ENCODE peak calls at places on chromosomes 5 and 9, in seven cellular contexts. E is GM23338; U is tibial nerve; T is colonic mucosa; O is uterus; H is CD8-positive, alpha-beta memory T cell; Q is heart left ventricle. S is an unnamed sample. For H3K27me3, the result is how much of the 10 kb centered on the place peaks cover.

GRCh38 chr9:116223926-116224325 is 70.3 kb downstream of the PAPPA start:
- DNase-seq in E (no peak), U (no peak), T (no peak), O (no peak), H (no peak), Q (no peak), S (no peak)

GRCh38 chr9:6506571-6506970 is 93.6 kb downstream of the UHRF2 start:
- DNase-seq in E (no peak), U (no peak), T (no peak), O (no peak), H (no peak), Q (no peak), S (no peak)

GRCh38 chr5:181050016-181050415 is 9.9 kb downstream of the BTNL9 start:
- DNase-seq in E (no peak), U (no peak), T (no peak), O (no peak), H (no peak), Q (no peak), S (no peak)

GRCh38 chr5:42813533-42813932 is 1.8 kb upstream of the SELENOP start:
- DNase-seq in E (peak), U (no peak), T (no peak), O (peak), H (no peak), Q (no peak), S (no peak)

GRCh38 chr5:113187879-113188278 is 211.3 kb downstream of the DCP2 start:
- DNase-seq in E (no peak), U (no peak), T (no peak), O (no peak), H (no peak), Q (no peak), S (no peak)

GRCh38 chr9:88106492-88106891 is 31.8 kb downstream of the SPATA31C2 start:
- DNase-seq in E (peak), U (peak), T (peak), O (peak), H (no peak), Q (no peak), S (no peak)

GRCh38 chr9:3875371-3876132 is 349.8 kb upstream of the RFX3 start:
- DNase-seq in E (no peak), U (no peak), T (no peak), O (no peak), H (no peak), Q (no peak), S (no peak)

GRCh38 chr5:76742586-76742985 is 26.7 kb downstream of the F2R start:
- DNase-seq in E (no peak), U (no peak), T (no peak), O (no peak), H (no peak), Q (no peak), S (no peak)

GRCh38 chr5:116788851-116789403 is 214.3 kb upstream of the SEMA6A start:
- DNase-seq in E (no peak), U (no peak), T (no peak), O (no peak), H (no peak), Q (no peak), S (no peak)

GRCh38 chr5:132142459-132142858 is 68.9 kb downstream of the CSF2 start:
- DNase-seq in E (no peak), U (no peak), T (no peak), O (no peak), H (no peak), Q (no peak), S (no peak)

GRCh38 chr5:54226215-54226614 is 84.2 kb downstream of the ARL15 start:
- DNase-seq in E (no peak), U (no peak), T (no peak), O (no peak), H (no peak), Q (no peak), S (no peak)

GRCh38 chr5:175825906-175826305 is 45.5 kb upstream of the CPLX2 start:
- DNase-seq in E (no peak), U (no peak), T (no peak), O (no peak), H (no peak), Q (no peak), S (no peak)

GRCh38 chr5:175824621-175825020 is 46.8 kb upstream of the CPLX2 start:
- DNase-seq in E (no peak), U (no peak), T (no peak), O (no peak), H (no peak), Q (no peak), S (no peak)

GRCh38 chr5:175829718-175830585 is 41.4 kb upstream of the CPLX2 start:
- DNase-seq in E (no peak), U (no peak), T (no peak), O (no peak), H (no peak), Q (no peak), S (no peak)

GRCh38 chr5:175828676-175829075 is 42.7 kb upstream of the CPLX2 start:
- DNase-seq in E (no peak), U (no peak), T (no peak), O (no peak), H (no peak), Q (no peak), S (no peak)

DNA sequence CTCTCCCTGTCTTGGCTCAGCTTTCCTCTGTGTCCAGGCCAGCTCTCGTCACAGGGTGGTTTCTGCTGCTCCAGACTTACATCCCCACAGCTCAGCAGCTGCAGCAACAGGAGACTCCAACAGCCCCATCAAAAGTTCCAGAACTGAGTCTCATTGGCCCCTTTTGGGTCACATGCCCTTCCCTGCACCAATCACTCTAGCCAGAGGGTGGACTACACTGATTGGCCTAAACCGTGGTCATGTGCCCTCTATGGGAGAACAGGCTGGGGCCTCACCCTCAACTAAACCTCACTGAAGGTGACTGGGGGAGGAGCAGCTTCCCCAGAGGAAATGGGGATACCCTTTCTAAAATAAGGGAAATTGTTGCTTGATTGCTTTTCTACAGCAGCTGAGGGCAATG is 44.4 kb upstream of the CPLX2 start:
- DNase-seq in E (no peak), U (no peak), T (no peak), O (no peak), H (no peak), Q (no peak), S (no peak)
- H3K27me3 ChIP-seq in E (under half), U (under half), T (under half), O (under half), H (under half), Q (under half), S (under half)

GRCh38 chr5:93581738-93582414 is 857 bp upstream of the NR2F1-AS1 start:
- DNase-seq in E (peak), U (no peak), T (no peak), O (no peak), H (no peak), Q (no peak), S (no peak)
- H3K27me3 ChIP-seq in E (half or more), U (under half), T (half or more), O (under half), H (half or more), Q (half or more), S (half or more)

GRCh38 chr9:134680393-134681060 is 38.9 kb downstream of the COL5A1 start:
- DNase-seq in E (no peak), U (no peak), T (no peak), O (no peak), H (no peak), Q (no peak), S (no peak)
- H3K27me3 ChIP-seq in E (under half), U (under half), T (under half), O (under half), H (under half), Q (under half), S (under half)

GRCh38 chr5:170485606-170485911 is 18.3 kb upstream of the KCNIP1 start:
- DNase-seq in E (no peak), U (no peak), T (no peak), O (no peak), H (no peak), Q (no peak), S (no peak)

GRCh38 chr5:170483701-170484458 is 19.9 kb upstream of the KCNIP1 start:
- DNase-seq in E (no peak), U (no peak), T (no peak), O (no peak), H (no peak), Q (no peak), S (no peak)

GRCh38 chr5:170486366-170486765 is 17.5 kb upstream of the KCNIP1 start:
- DNase-seq in E (no peak), U (no peak), T (no peak), O (no peak), H (no peak), Q (no peak), S (no peak)

GRCh38 chr5:170484459-170484831 is 19.4 kb upstream of the KCNIP1 start:
- DNase-seq in E (no peak), U (no peak), T (no peak), O (no peak), H (no peak), Q (no peak), S (no peak)

GRCh38 chr5:170484847-170485605 is 18.8 kb upstream of the KCNIP1 start:
- DNase-seq in E (no peak), U (no peak), T (no peak), O (no peak), H (no peak), Q (no peak), S (no peak)
- H3K27me3 ChIP-seq in E (under half), U (under half), T (under half), O (under half), H (under half), Q (under half), S (under half)

GRCh38 chr5:133459474-133460155 is 152.7 kb downstream of the FSTL4 start:
- DNase-seq in E (no peak), U (no peak), T (no peak), O (no peak), H (no peak), Q (no peak), S (no peak)

GRCh38 chr5:133457439-133457838 is 154.9 kb downstream of the FSTL4 start:
- DNase-seq in E (peak), U (no peak), T (no peak), O (no peak), H (no peak), Q (no peak), S (no peak)

GRCh38 chr5:133456933-133457402 is 155.4 kb downstream of the FSTL4 start:
- DNase-seq in E (no peak), U (no peak), T (no peak), O (no peak), H (no peak), Q (no peak), S (no peak)

GRCh38 chr5:133458435-133458834 is 153.9 kb downstream of the FSTL4 start:
- DNase-seq in E (no peak), U (no peak), T (no peak), O (no peak), H (no peak), Q (no peak), S (no peak)

DNA sequence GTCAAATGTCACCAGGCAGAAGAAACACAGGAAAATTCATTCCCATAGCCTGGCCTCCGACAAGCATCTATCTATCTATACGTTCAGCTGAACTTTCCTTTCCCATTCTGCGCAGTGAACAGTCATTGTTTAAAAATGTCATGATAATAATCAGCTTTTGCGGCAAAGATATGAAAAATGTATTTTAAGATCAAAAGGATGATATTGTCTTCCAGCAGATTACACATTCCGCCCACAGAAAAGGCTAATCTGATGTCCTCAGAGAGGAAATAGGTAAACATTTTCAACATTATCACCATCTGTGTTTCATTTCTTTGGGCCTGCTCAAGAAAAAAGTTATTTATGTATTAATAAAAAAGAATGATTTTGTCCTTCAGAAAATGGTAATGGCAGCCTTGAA is 154.4 kb downstream of the FSTL4 start:
- DNase-seq in E (no peak), U (no peak), T (no peak), O (no peak), H (no peak), Q (no peak), S (no peak)
- H3K27me3 ChIP-seq in E (under half), U (under half), T (under half), O (under half), H (under half), Q (under half), S (under half)

DNA sequence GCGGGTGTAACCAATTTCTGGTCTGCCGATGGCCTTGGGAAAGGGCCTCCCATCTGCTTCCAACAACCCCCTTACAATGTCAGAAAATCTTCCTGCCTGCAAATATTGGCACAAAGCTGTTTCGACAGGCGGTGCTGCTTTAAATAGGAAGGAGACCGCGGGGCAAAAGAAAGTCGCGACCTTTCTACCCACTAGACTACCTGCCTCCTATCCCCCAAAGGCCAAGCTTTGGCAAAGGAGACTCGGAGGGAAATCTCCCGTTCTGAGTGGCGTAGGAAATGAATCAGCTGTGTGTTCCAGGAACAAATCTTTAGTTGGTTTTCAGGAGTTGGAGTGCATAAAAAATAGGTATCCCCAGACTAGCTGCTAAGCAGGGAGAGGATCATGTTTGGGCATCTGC is 36.8 kb upstream of the NFIB start:
- DNase-seq in E (no peak), U (no peak), T (no peak), O (no peak), H (no peak), Q (no peak), S (no peak)
- H3K27me3 ChIP-seq in E (half or more), U (under half), T (under half), O (under half), H (under half), Q (under half), S (under half)